ENCODE peak calls at places on chromosomes 13 and 19, in ten cellular contexts. R, Z, X, J, W, T, K, V, H and S are unnamed samples.

GRCh38 chr13:73158851-73159250 is 100.0 kb downstream of the KLF5 start:
- DNase-seq in R (no peak), Z (no peak), X (no peak), J (no peak), W (no peak), T (no peak), K (no peak), V (no peak), H (no peak), S (no peak)

GRCh38 chr19:56811480-56811879 is 29.0 kb downstream of the PEG3 start:
- DNase-seq in R (no peak), Z (no peak), X (no peak), J (no peak), W (no peak), T (no peak), K (no peak), V (no peak), H (no peak), S (no peak)

GRCh38 chr19:46731007-46731501 is 14.1 kb upstream of the PRKD2 start:
- DNase-seq in R (peak; percentile 90), Z (no peak), X (peak; percentile 71), J (no peak), W (no peak), T (no peak), K (no peak), V (no peak), H (peak; percentile 46), S (no peak)

GRCh38 chr19:18173572-18174294 is at the start of gene IFI30:
- DNase-seq in R (peak; percentile 97), Z (peak; percentile 96), X (peak; percentile 95), J (peak; percentile 84), W (peak; percentile 88), T (peak; percentile 84), K (no peak), V (peak; percentile 88), H (peak; percentile 96), S (peak; percentile 73)

GRCh38 chr19:13162749-13163608 is 12.8 kb downstream of the IER2 start:
- DNase-seq in R (peak; percentile 97), Z (peak; percentile 97), X (peak; percentile 94), J (peak; percentile 92), W (peak; percentile 99), T (peak; percentile 98), K (peak; percentile 99), V (peak; percentile 90), H (peak; percentile 99), S (peak; percentile 99)

GRCh38 chr13:40933508-40933907 is 85.6 kb downstream of the ELF1 start:
- DNase-seq in R (no peak), Z (no peak), X (no peak), J (no peak), W (no peak), T (no peak), K (no peak), V (no peak), H (no peak), S (no peak)

GRCh38 chr13:111046590-111047141 is 68.4 kb upstream of the ARHGEF7 start:
- DNase-seq in R (no peak), Z (no peak), X (peak; percentile 31), J (no peak), W (no peak), T (no peak), K (no peak), V (no peak), H (no peak), S (no peak)

GRCh38 chr13:51721485-51721884 is 82.5 kb downstream of the DHRS12 start:
- DNase-seq in R (no peak), Z (no peak), X (no peak), J (no peak), W (no peak), T (no peak), K (no peak), V (no peak), H (no peak), S (no peak)

GRCh38 chr19:32318884-32319520 is 26.4 kb upstream of the ZNF507 start:
- DNase-seq in R (no peak), Z (no peak), X (peak; percentile 47), J (peak; percentile 73), W (no peak), T (peak; percentile 83), K (peak; percentile 8), V (peak; percentile 64), H (no peak), S (no peak)

GRCh38 chr13:73259061-73259908 is 200.5 kb downstream of the KLF5 start:
- DNase-seq in R (no peak), Z (no peak), X (no peak), J (no peak), W (no peak), T (no peak), K (no peak), V (no peak), H (no peak), S (no peak)

GRCh38 chr13:50099473-50099872 is 84.2 kb downstream of the KCNRG start:
- DNase-seq in R (no peak), Z (no peak), X (no peak), J (no peak), W (no peak), T (no peak), K (no peak), V (no peak), H (no peak), S (no peak)

DNA sequence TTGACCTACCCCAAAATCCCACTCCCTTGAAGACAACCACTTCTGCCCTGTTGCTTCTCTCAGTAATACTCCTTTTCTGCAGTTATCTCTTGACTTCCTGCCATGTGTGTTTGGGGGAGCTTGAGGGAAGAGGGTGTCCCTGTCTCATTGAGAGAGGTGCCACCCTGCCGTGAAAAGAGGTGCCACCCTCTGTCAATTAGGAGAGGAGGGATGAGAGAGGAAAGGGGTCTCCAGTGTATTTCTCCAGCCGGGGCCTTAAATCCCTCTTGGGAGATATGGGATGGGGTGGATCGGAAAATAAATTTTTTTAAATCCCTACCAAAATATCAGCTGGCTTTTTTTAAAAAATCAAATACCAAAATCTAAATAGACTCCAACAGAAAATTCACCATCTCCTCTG is 16.5 kb downstream of the PLD3 start:
- DNase-seq in R (no peak), Z (no peak), X (no peak), J (no peak), W (no peak), T (no peak), K (no peak), V (peak; percentile 26), H (no peak), S (no peak)
- H3K36me3 ChIP-seq in R (peaks cover 19% of the 10 kb centered on the region), Z (peaks cover 25% of the 10 kb centered on the region), X (peaks cover 30% of the 10 kb centered on the region), J (peaks cover 5% of the 10 kb centered on the region), W (no peaks in the 10 kb centered on the region), T (no peaks in the 10 kb centered on the region), K (peaks cover 5% of the 10 kb centered on the region), V (peaks cover 6% of the 10 kb centered on the region), H (peaks cover 39% of the 10 kb centered on the region), S (peaks cover 4% of the 10 kb centered on the region)

DNA sequence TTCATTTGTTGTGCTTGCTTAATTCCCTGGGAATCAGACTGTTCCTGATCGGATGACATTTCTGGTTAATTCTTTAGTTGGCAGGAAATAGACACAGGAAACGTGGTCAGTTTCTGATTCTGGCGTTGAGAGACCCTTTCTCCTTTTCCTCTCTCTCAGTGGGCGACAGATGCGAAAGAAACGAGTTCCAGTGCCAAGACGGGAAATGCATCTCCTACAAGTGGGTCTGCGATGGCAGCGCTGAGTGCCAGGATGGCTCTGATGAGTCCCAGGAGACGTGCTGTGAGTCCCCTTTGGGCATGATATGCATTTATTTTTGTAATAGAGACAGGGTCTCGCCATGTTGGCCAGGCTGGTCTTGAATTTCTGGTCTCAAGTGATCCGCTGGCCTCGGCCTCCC is 10.8 kb downstream of the LDLR start:
- DNase-seq in R (no peak), Z (no peak), X (no peak), J (no peak), W (no peak), T (no peak), K (no peak), V (no peak), H (no peak), S (no peak)
- H3K4me1 ChIP-seq in R (peaks cover 37% of the 10 kb centered on the region), Z (peaks cover 20% of the 10 kb centered on the region), X (peaks cover 17% of the 10 kb centered on the region), J (peaks cover 3% of the 10 kb centered on the region), W (peaks cover 5% of the 10 kb centered on the region), T (peaks cover 4% of the 10 kb centered on the region), K (peaks cover 15% of the 10 kb centered on the region), V (no peaks in the 10 kb centered on the region), H (peaks cover 20% of the 10 kb centered on the region), S (no peaks in the 10 kb centered on the region)

GRCh38 chr19:8241646-8242045 is 32.5 kb downstream of the CERS4 start:
- DNase-seq in R (no peak), Z (no peak), X (no peak), J (no peak), W (no peak), T (no peak), K (no peak), V (no peak), H (no peak), S (no peak)

GRCh38 chr19:8238251-8238650 is 29.1 kb downstream of the CERS4 start:
- DNase-seq in R (no peak), Z (no peak), X (no peak), J (no peak), W (no peak), T (no peak), K (no peak), V (no peak), H (no peak), S (no peak)

GRCh38 chr19:8239528-8240273 is 30.5 kb downstream of the CERS4 start:
- DNase-seq in R (no peak), Z (no peak), X (no peak), J (no peak), W (no peak), T (no peak), K (no peak), V (no peak), H (no peak), S (no peak)

GRCh38 chr19:8242212-8242821 is 33.1 kb downstream of the CERS4 start:
- DNase-seq in R (no peak), Z (no peak), X (no peak), J (no peak), W (no peak), T (no peak), K (no peak), V (no peak), H (no peak), S (no peak)

GRCh38 chr19:8240274-8241229 is 31.4 kb downstream of the CERS4 start:
- DNase-seq in R (peak; percentile 93), Z (peak; percentile 93), X (peak; percentile 95), J (peak; percentile 62), W (peak; percentile 82), T (peak; percentile 75), K (peak; percentile 47), V (peak; percentile 93), H (peak; percentile 94), S (peak; percentile 84)
- TF ChIP-seq POLR2AphosphoS5 in R (peak; percentile 80), Z (peak; percentile 81), X (no peak), J (peak; percentile 31), W (no peak), T (peak; percentile 49), K (no peak), V (peak; percentile 33), H (peak; percentile 90), S (peak; percentile 84)

DNA sequence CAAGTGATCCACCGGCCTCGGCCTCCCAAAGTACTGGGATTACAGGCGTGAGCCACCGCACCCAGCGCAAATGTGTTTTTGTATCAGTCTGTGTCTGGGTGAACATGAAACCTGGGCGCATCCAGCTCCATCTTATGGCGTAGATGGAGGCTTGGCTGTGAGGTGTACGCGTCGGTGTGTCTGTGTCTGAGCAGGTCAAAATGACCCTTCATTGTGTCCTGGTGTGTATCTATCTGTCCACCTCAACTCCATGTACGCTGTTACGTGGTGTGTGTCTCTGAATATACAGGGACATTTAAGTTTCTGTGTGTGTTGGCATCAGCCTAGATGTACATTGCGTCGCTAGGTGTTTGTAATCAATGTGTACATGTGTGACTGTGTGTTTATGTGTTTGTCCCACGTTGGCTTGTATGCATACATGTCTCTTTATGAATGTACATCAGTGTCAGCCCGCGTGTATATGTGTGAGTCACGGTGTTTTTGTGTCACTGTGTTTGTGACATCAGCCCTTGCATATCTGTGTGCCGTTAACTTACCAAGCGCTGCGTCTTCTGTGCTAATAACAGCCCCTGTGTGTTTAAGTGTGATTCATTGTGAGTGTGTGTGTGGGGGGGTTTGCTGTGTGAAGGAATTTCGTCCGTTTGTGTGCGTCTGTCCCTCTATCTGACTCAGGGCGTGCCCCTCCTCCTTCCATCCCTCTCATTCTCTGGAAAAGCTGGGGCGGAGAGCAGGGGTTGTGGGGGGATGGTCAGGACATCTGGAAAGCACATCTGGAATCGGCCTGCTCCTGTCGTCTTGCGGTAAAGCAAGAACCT is 6.4 kb downstream of the AXL start:
- DNase-seq in R (no peak), Z (no peak), X (no peak), J (no peak), W (peak; percentile 48), T (peak; percentile 80), K (peak; percentile 97), V (peak; percentile 55), H (peak; percentile 35), S (peak; percentile 36)
- H3K36me3 ChIP-seq in R (no peaks in the 10 kb centered on the region), Z (no peaks in the 10 kb centered on the region), X (no peaks in the 10 kb centered on the region), J (no peaks in the 10 kb centered on the region), W (no peaks in the 10 kb centered on the region), T (no peaks in the 10 kb centered on the region), K (no peaks in the 10 kb centered on the region), V (no peaks in the 10 kb centered on the region), H (peaks cover 11% of the 10 kb centered on the region), S (no peaks in the 10 kb centered on the region)